ENCODE peak calls at places on chromosomes 6 and 20, in five cellular contexts. One of them, this sample, is unnamed.

GRCh38 chr6:71419954-71420692 is 131.5 kb downstream of the OGFRL1 start:
- DNase-seq in GM23338: peak; percentile 66
- DNase-seq in GM23248: peak; percentile 65
- DNase-seq in MM.1S: peak; percentile 21
- DNase-seq in OCI-LY7: no peak
- DNase-seq in this sample: peak; percentile 70

GRCh38 chr6:166939894-166940293 is 16.5 kb downstream of the RNASET2 start:
- DNase-seq in OCI-LY7: no peak
- DNase-seq in MM.1S: no peak
- DNase-seq in GM23248: no peak
- DNase-seq in GM23338: no peak
- DNase-seq in this sample: no peak

GRCh38 chr6:136437246-136437645 is 113.0 kb downstream of the MAP7 start:
- DNase-seq in MM.1S: no peak
- DNase-seq in GM23248: no peak
- DNase-seq in GM23338: no peak
- DNase-seq in OCI-LY7: no peak
- DNase-seq in this sample: no peak

GRCh38 chr20:47360207-47360488 is 3.6 kb upstream of the ZMYND8 start:
- DNase-seq in MM.1S: no peak
- DNase-seq in GM23248: peak; percentile 64
- DNase-seq in GM23338: no peak
- DNase-seq in OCI-LY7: no peak
- DNase-seq in this sample: peak; percentile 70

GRCh38 chr6:29953001-29953436 is 10.7 kb downstream of the HLA-A start:
- DNase-seq in GM23338: no peak
- DNase-seq in MM.1S: no peak
- DNase-seq in GM23248: peak; percentile 67
- DNase-seq in OCI-LY7: no peak
- DNase-seq in this sample: peak; percentile 23

GRCh38 chr6:167731731-167732422 is 94.8 kb upstream of the AFDN start:
- DNase-seq in MM.1S: no peak
- DNase-seq in OCI-LY7: no peak
- DNase-seq in GM23248: no peak
- DNase-seq in GM23338: no peak
- DNase-seq in this sample: no peak

GRCh38 chr6:147708170-147708569 is 199.7 kb downstream of the SAMD5 start:
- DNase-seq in OCI-LY7: no peak
- DNase-seq in MM.1S: no peak
- DNase-seq in GM23338: no peak
- DNase-seq in GM23248: no peak
- DNase-seq in this sample: no peak

GRCh38 chr6:44825284-44825683 is 437.8 kb downstream of the CDC5L start:
- DNase-seq in GM23338: no peak
- DNase-seq in OCI-LY7: no peak
- DNase-seq in MM.1S: no peak
- DNase-seq in GM23248: no peak
- DNase-seq in this sample: no peak

GRCh38 chr20:53124075-53124532 is 151.9 kb downstream of the TSHZ2 start:
- DNase-seq in OCI-LY7: no peak
- DNase-seq in GM23338: no peak
- DNase-seq in GM23248: peak; percentile 77
- DNase-seq in MM.1S: no peak
- DNase-seq in this sample: no peak

GRCh38 chr6:14771026-14771425 is 474.8 kb upstream of the JARID2 start:
- DNase-seq in GM23338: no peak
- DNase-seq in GM23248: no peak
- DNase-seq in OCI-LY7: no peak
- DNase-seq in MM.1S: no peak
- DNase-seq in this sample: no peak

GRCh38 chr20:20759132-20759531 is 46.7 kb upstream of the RALGAPA2 start:
- DNase-seq in OCI-LY7: no peak
- DNase-seq in GM23338: no peak
- DNase-seq in GM23248: no peak
- DNase-seq in MM.1S: no peak
- DNase-seq in this sample: peak; percentile 23

GRCh38 chr6:113997106-113997505 is 26.2 kb upstream of the HDAC2 start:
- DNase-seq in GM23248: peak; percentile 88
- DNase-seq in OCI-LY7: no peak
- DNase-seq in GM23338: no peak
- DNase-seq in MM.1S: no peak
- DNase-seq in this sample: no peak

GRCh38 chr6:51260003-51260402 is 441.3 kb downstream of the TFAP2B start:
- DNase-seq in MM.1S: no peak
- DNase-seq in GM23248: no peak
- DNase-seq in OCI-LY7: no peak
- DNase-seq in GM23338: peak; percentile 27
- DNase-seq in this sample: no peak

GRCh38 chr6:151647871-151648639 is 154.2 kb downstream of the CCDC170 start:
- DNase-seq in GM23248: peak; percentile 33
- DNase-seq in GM23338: peak; percentile 90
- DNase-seq in MM.1S: no peak
- DNase-seq in OCI-LY7: peak; percentile 25
- DNase-seq in this sample: peak; percentile 18

GRCh38 chr6:14107000-14107399 is 10.6 kb upstream of the CD83 start:
- DNase-seq in OCI-LY7: no peak
- DNase-seq in GM23338: no peak
- DNase-seq in GM23248: no peak
- DNase-seq in MM.1S: no peak
- DNase-seq in this sample: no peak

GRCh38 chr20:17439897-17440296 is 91.3 kb downstream of the BFSP1 start:
- DNase-seq in MM.1S: no peak
- DNase-seq in GM23338: no peak
- DNase-seq in OCI-LY7: no peak
- DNase-seq in GM23248: no peak
- DNase-seq in this sample: no peak

GRCh38 chr6:138657026-138657425 is 116.5 kb upstream of the CCDC28A start:
- DNase-seq in GM23338: no peak
- DNase-seq in OCI-LY7: no peak
- DNase-seq in MM.1S: no peak
- DNase-seq in GM23248: no peak
- DNase-seq in this sample: no peak

GRCh38 chr6:90295854-90296345 is 743 bp downstream of the BACH2 start:
- DNase-seq in MM.1S: peak; percentile 76
- DNase-seq in GM23248: peak; percentile 74
- DNase-seq in GM23338: peak; percentile 69
- DNase-seq in OCI-LY7: peak; percentile 76
- DNase-seq in this sample: peak; percentile 80

GRCh38 chr6:38270367-38270766 is 369.4 kb downstream of the BTBD9 start:
- DNase-seq in OCI-LY7: no peak
- DNase-seq in GM23248: no peak
- DNase-seq in GM23338: no peak
- DNase-seq in MM.1S: no peak
- DNase-seq in this sample: no peak

GRCh38 chr6:14951704-14952103 is 294.2 kb upstream of the JARID2 start:
- DNase-seq in GM23338: no peak
- DNase-seq in MM.1S: no peak
- DNase-seq in OCI-LY7: no peak
- DNase-seq in GM23248: peak; percentile 14
- DNase-seq in this sample: no peak

GRCh38 chr6:149696904-149697303 is 21.0 kb downstream of the LATS1 start:
- DNase-seq in MM.1S: no peak
- DNase-seq in GM23338: no peak
- DNase-seq in OCI-LY7: no peak
- DNase-seq in GM23248: peak; percentile 37
- DNase-seq in this sample: no peak

GRCh38 chr20:23125625-23126191 is 39.6 kb upstream of the CD93 start:
- DNase-seq in GM23248: peak; percentile 73
- DNase-seq in MM.1S: no peak
- DNase-seq in OCI-LY7: peak; percentile 40
- DNase-seq in GM23338: no peak
- DNase-seq in this sample: peak; percentile 48

GRCh38 chr6:163206196-163206595 is 208.3 kb upstream of the QKI start:
- DNase-seq in GM23338: no peak
- DNase-seq in MM.1S: no peak
- DNase-seq in GM23248: no peak
- DNase-seq in OCI-LY7: no peak
- DNase-seq in this sample: no peak

GRCh38 chr6:148799647-148800046 is 52.8 kb downstream of the UST start:
- DNase-seq in GM23338: no peak
- DNase-seq in OCI-LY7: no peak
- DNase-seq in GM23248: no peak
- DNase-seq in MM.1S: no peak
- DNase-seq in this sample: no peak

GRCh38 chr20:14951707-14952106 is 614.3 kb upstream of the FLRT3 start:
- DNase-seq in GM23338: no peak
- DNase-seq in MM.1S: no peak
- DNase-seq in GM23248: peak; percentile 84
- DNase-seq in OCI-LY7: no peak
- DNase-seq in this sample: peak; percentile 33
- TF ChIP-seq EZH2phosphoT487 in GM23338: no peak
- TF ChIP-seq EZH2phosphoT487 in MM.1S: no peak
- TF ChIP-seq EZH2phosphoT487 in GM23248: no peak
- TF ChIP-seq EZH2phosphoT487 in OCI-LY7: no peak
- TF ChIP-seq EZH2phosphoT487 in this sample: no peak

DNA sequence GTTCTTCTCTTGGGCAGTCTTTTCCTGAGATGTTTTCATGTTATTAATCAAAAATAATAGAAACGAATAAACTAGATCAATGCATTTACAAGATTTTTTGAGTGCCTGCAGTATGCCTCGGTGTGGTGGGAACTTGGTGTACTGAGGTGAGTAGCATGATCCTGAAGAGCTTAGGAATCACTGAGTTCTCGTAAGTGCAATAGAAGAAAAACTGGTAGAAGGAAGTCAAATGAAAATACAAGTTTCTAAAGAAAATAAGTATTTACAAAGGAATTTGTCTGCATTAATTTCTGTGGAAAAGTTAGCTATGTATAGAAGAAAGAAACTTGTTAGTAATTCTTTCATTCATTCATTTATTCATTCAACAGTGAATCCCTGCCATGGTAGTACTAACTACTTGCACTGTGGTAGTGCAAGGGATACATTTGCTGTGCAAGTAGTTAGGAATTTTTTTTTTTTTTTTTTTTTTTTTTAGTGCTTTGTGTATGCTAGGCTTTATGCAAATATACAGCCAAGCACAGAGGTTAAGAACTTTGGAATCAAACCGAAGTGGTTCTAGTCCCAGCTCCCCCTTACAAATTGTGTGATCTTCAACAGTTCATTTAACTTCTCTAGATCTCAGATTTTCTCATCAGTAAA is 13.9 kb downstream of the NT5E start:
- DNase-seq in GM23338: no peak
- DNase-seq in GM23248: no peak
- DNase-seq in OCI-LY7: no peak
- DNase-seq in MM.1S: no peak
- DNase-seq in this sample: no peak
- H3K4me2 ChIP-seq in GM23338: no peak overlapping the region
- H3K4me2 ChIP-seq in GM23248: peak overlapping the region; percentile 64
- H3K4me2 ChIP-seq in OCI-LY7: no peak overlapping the region
- H3K4me2 ChIP-seq in MM.1S: no peak overlapping the region
- H3K4me2 ChIP-seq in this sample: no peak overlapping the region

DNA sequence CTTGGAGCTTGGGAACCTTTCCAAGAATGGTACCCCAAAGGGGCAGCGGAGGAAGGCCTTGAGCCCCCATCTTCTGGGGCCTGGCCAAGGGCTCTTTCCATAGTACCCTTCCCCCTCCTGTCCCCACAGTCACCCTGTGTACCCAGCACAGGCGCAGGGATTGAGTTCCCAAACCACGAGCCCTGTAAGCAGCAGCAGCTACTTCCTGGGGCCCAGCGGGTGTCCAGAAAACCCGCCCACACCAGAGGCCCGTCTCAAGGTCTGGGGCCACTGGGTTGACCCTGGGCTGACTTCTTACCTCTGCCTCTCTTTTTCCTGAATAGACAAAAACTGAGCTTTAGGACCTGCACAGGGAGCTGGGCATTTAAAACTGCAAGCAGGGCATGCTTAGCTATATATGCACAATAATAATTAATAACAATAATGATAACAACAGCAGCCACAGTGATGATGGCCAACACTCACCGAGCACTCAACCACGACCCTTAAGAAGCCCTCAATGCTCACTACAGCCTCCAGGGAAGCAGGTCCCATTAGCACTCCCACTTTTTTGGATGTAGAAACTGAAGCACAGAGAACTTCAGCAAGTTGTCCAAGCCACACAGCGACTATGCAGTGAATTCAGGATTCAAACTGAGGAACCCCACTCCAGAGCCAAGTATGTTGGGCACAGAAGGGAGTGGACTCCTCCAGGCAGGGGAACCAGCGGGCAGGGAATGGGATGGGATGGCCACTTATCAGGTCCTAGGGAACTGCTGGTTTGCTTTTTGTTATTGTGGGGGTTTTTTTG is 14.5 kb downstream of the NOL4L start:
- DNase-seq in GM23248: peak; percentile 37
- DNase-seq in OCI-LY7: no peak
- DNase-seq in GM23338: peak; percentile 56
- DNase-seq in MM.1S: no peak
- DNase-seq in this sample: no peak
- H3K79me2 ChIP-seq in GM23248: no peaks in the 10 kb centered on the region
- H3K79me2 ChIP-seq in OCI-LY7: no peaks in the 10 kb centered on the region
- H3K79me2 ChIP-seq in GM23338: no peaks in the 10 kb centered on the region
- H3K79me2 ChIP-seq in MM.1S: no peaks in the 10 kb centered on the region
- H3K79me2 ChIP-seq in this sample: peaks cover 86% of the 10 kb centered on the region

GRCh38 chr6:18501313-18502013 is 114.3 kb downstream of the RNF144B start:
- DNase-seq in GM23338: no peak
- DNase-seq in GM23248: peak; percentile 70
- DNase-seq in MM.1S: no peak
- DNase-seq in OCI-LY7: no peak
- DNase-seq in this sample: no peak
- TF ChIP-seq EZH2phosphoT487 in GM23338: no peak
- TF ChIP-seq EZH2phosphoT487 in GM23248: no peak
- TF ChIP-seq EZH2phosphoT487 in MM.1S: no peak
- TF ChIP-seq EZH2phosphoT487 in OCI-LY7: no peak
- TF ChIP-seq EZH2phosphoT487 in this sample: no peak

DNA sequence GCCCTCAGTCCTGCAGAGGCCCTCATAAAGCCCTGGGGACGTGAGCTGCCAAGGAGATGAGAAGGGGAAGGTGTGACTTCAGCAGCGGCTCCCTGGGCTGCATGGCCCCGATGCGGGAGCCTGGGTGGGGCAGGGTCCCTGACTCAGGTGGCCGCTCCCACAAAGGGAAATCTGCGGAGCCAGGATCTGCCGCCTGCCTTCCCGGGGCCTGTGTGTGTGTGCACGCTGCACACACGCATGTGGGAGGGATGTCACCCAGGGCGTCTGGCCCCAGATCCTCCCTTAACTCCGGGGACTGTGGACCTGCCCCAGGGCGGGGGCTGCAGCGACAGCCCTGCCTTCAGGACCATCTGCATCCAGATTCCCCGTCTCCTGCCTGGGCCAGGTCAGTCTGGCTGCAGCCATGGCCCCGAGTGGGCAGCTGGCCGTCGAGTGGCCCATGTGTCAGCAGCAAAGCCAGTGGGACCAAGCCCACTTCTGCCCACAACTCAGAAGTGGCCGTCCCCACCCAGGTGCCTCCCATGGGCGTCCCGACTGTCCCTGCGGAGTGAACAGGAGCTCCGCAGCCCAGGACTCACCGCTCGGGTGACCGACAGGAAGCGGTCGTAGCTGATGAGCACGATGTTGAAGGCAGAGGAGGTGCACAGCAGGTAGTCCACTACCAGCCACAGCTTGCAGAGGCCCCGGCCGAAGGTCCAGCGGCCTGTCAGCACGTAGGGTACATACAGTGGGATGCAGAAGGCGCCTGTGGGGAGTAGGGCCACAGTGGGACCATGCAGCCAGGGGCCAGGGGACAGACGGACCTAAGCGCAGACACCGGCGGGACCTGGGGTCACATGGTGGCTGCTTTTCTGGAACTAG is 1.9 kb downstream of the HRH3 start:
- DNase-seq in GM23338: no peak
- DNase-seq in OCI-LY7: no peak
- DNase-seq in MM.1S: no peak
- DNase-seq in GM23248: no peak
- DNase-seq in this sample: no peak
- H3K4me2 ChIP-seq in GM23338: peak overlapping the region; percentile 95
- H3K4me2 ChIP-seq in OCI-LY7: no peak overlapping the region
- H3K4me2 ChIP-seq in MM.1S: no peak overlapping the region
- H3K4me2 ChIP-seq in GM23248: no peak overlapping the region
- H3K4me2 ChIP-seq in this sample: no peak overlapping the region

This sample was measured in hepatocyte.